ENCODE peak calls at places on chromosomes 6 and 20, in five cellular contexts. M is ovary, B is DND-41, S is IMR-90, N is psoas muscle. F is an unnamed sample.

GRCh38 chr20:57467742-57468141 is 57.2 kb downstream of the CTCFL start:
- DNase-seq in S (no peak), B (no peak), N (no peak), M (peak; percentile 21), F (peak; percentile 37)

GRCh38 chr20:1897486-1897885 is 2.3 kb downstream of the SIRPA start:
- DNase-seq in N (no peak), B (no peak), M (no peak), S (no peak), F (no peak)

GRCh38 chr20:49286689-49287551 is 9.1 kb upstream of the ZNFX1 start:
- DNase-seq in B (no peak), S (peak; percentile 36), M (no peak), N (no peak), F (no peak)

GRCh38 chr6:129683606-129684322 is 26.2 kb downstream of the ARHGAP18 start:
- DNase-seq in S (peak; percentile 100), B (peak; percentile 89), N (peak; percentile 84), M (no peak), F (peak; percentile 66)

GRCh38 chr20:34110025-34111013 is 1.7 kb downstream of the EIF2S2 start:
- DNase-seq in M (no peak), S (peak; percentile 10), B (no peak), N (no peak), F (no peak)

GRCh38 chr6:35024601-35025054 is 116.5 kb downstream of the TCP11 start:
- DNase-seq in M (no peak), N (peak; percentile 69), B (no peak), S (peak; percentile 45), F (no peak)

GRCh38 chr6:152720964-152721363 is 23.3 kb downstream of the MYCT1 start:
- DNase-seq in N (no peak), S (peak; percentile 12), M (no peak), B (no peak), F (no peak)

GRCh38 chr6:67854098-67854497 is 781.0 kb upstream of the ADGRB3 start:
- DNase-seq in B (no peak), N (no peak), M (no peak), S (no peak), F (no peak)

GRCh38 chr6:130890531-130890950 is 63.3 kb downstream of the SMLR1 start:
- DNase-seq in S (peak; percentile 96), M (no peak), B (no peak), N (no peak), F (no peak)

GRCh38 chr6:77292564-77293546 is 170.4 kb downstream of the HTR1B start:
- DNase-seq in M (no peak), N (no peak), B (no peak), S (peak; percentile 80), F (no peak)

DNA sequence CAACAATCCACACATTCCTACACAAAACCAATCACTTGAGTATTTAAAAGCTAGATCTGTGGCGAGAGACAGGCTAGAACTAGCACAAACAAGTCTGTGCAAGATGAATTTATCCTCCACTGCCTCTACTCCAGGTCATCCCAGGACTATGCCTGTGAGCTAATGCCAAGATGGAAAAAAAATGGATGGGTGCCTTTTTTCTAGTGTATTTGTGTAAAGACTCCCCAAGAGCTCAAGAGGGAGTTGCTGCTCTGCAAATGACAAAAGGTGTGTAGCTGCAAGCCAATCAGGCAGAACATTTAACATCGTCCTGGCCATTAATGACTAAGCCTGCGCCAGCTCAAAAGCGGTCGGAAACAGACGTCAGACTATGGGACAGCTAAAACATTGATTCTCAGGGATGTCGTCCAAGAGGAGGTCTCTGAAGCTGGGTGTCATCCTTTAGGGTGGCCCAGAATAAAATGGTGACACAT is 21.9 kb downstream of the ATXN1 start:
- DNase-seq in N (peak; percentile 70), M (no peak), B (no peak), S (peak; percentile 76), F (no peak)
- TF ChIP-seq CTCF in N (no peak), M (no peak), B (no peak), S (peak; percentile 14), F (no peak)

DNA sequence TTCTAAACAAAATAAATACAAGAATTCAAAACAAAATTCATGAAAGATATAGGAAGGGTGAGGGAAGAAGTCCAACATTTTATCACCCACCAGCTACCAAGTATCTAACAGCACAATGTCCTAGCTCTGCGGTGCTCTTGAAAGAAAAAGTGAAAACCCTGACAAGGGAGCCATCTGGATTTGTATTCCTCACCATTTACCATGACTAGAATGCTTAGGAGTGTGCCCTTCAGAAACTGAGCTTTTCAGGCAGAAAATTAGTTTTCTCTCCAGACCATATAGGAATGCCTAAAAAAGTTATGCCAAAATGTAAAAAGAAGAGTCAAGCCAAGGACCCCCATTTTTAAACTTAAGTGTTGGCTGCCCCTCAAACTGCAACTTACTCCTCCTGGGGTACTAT is 4.5 kb downstream of the SNX5 start:
- DNase-seq in S (no peak), B (no peak), M (no peak), N (no peak), F (no peak)
- H3K4me3 ChIP-seq in S (no peak overlapping the region), B (peak overlapping the region; percentile 2), M (no peak overlapping the region), N (no peak overlapping the region), F (no peak overlapping the region)

GRCh38 chr20:3752386-3752759 is 15.2 kb downstream of the ADISSP start:
- DNase-seq in M (no peak), B (no peak), S (no peak), N (no peak), F (no peak)

GRCh38 chr20:3749689-3750639 is 17.5 kb downstream of the HSPA12B start:
- DNase-seq in S (no peak), B (no peak), N (no peak), M (no peak), F (no peak)

GRCh38 chr20:3753098-3753497 is 14.5 kb downstream of the ADISSP start:
- DNase-seq in N (no peak), M (peak; percentile 68), B (peak; percentile 66), S (peak; percentile 73), F (peak; percentile 31)

GRCh38 chr20:3751664-3752385 is 15.7 kb downstream of the ADISSP start:
- DNase-seq in N (no peak), S (no peak), M (no peak), B (no peak), F (no peak)

DNA sequence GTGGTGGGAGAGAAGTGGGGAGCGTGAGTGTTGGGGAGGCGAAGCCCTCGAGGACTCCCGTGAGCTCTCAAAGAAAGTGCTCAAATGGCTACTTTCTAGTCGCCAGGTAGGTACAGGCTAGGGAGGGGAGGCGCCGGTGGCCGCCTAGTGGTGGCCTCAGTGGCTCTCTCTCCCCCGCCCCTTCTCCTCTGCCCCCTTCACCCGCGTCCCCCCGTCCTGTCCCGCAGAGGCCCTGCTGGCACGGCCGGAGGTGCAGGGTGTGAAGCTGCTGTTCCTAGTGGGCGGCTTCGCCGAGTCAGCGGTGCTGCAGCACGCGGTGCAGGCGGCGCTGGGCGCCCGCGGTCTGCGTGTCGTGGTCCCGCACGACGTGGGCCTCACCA is 16.3 kb downstream of the ADISSP start:
- DNase-seq in M (no peak), B (no peak), N (no peak), S (no peak), F (peak; percentile 59)
- H3K27me3 ChIP-seq in M (no peaks in the 10 kb centered on the region), B (no peaks in the 10 kb centered on the region), N (no peaks in the 10 kb centered on the region), S (peaks cover 8% of the 10 kb centered on the region), F (no peaks in the 10 kb centered on the region)

GRCh38 chr6:46867411-46867810 is 54.3 kb downstream of the ADGRF5 start:
- DNase-seq in B (no peak), M (no peak), N (no peak), S (no peak), F (no peak)

GRCh38 chr6:46863791-46864190 is 57.9 kb downstream of the ADGRF5 start:
- DNase-seq in B (no peak), N (no peak), S (no peak), M (no peak), F (no peak)

GRCh38 chr6:46865221-46865620 is 56.5 kb downstream of the ADGRF5 start:
- DNase-seq in M (no peak), B (no peak), N (no peak), S (no peak), F (no peak)

DNA sequence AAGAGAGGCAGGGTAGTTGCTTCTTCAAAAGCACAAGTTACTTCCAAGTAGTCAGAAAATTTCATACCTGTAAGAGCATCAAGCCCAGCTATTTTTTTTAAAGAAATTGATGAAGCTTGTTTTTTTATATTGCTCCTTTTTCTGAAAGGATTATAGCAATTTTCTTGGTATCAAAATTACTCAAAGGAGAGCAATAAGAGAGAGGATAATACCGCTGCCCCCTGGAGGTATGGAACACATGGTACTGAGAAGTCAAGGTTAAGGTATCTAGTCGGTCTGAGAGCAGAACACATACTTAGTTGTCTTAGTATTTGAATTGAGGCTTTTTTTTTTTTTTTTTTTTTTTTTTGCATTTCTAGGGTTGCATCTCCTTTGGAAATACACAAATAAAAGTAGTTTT is 59.4 kb downstream of the ADGRF5 start:
- DNase-seq in N (no peak), B (no peak), M (no peak), S (no peak), F (no peak)
- TF ChIP-seq CTCF in N (no peak), B (no peak), M (no peak), S (no peak), F (no peak)

F was measured in pancreas.